ENCODE peak calls at places on chromosomes 4 and X, in six cellular contexts. X is vagina, U is breast epithelium, D is right lobe of liver, H is A549, M is uterus. Y is an unnamed sample.

GRCh38 chr4:71732706-71733105 is 51.2 kb downstream of the GC start:
- DNase-seq in X (no peak), U (no peak), H (peak), D (no peak), M (no peak), Y (no peak)

GRCh38 chr4:143404555-143404954 is 67.9 kb downstream of the GAB1 start:
- DNase-seq in H (no peak), M (no peak), X (no peak), U (no peak), D (no peak), Y (no peak)

GRCh38 chr4:52051213-52051614 is at the start of gene SPATA18:
- DNase-seq in U (peak), D (peak), M (no peak), H (peak), X (no peak), Y (no peak)

GRCh38 chr4:19987746-19988145 is 264.0 kb upstream of the SLIT2 start:
- DNase-seq in X (no peak), D (no peak), M (no peak), H (no peak), U (no peak), Y (no peak)

GRCh38 chrX:45710081-45710801 is 509.6 kb upstream of the DIPK2B start:
- DNase-seq in U (no peak), M (no peak), X (no peak), D (no peak), H (peak), Y (no peak)

GRCh38 chrX:136237074-136237473 is 14.1 kb downstream of the MAP7D3 start:
- DNase-seq in M (no peak), U (no peak), X (no peak), H (no peak), D (no peak), Y (no peak)

GRCh38 chr4:185754961-185755360 is 57.0 kb downstream of the SORBS2 start:
- DNase-seq in H (no peak), U (no peak), M (no peak), D (no peak), X (no peak), Y (no peak)

GRCh38 chrX:132774312-132774711 is 184.1 kb downstream of the HS6ST2 start:
- DNase-seq in H (no peak), M (no peak), X (no peak), D (no peak), U (no peak), Y (no peak)

GRCh38 chrX:56281789-56282188 is 49.6 kb downstream of the KLF8 start:
- DNase-seq in D (no peak), H (peak), X (no peak), M (no peak), U (no peak), Y (no peak)

GRCh38 chrX:120244735-120245498 is 5.7 kb upstream of the ZBTB33 start:
- DNase-seq in D (peak), H (peak), X (no peak), M (peak), U (peak), Y (peak)

GRCh38 chrX:68841251-68842049 is 12.6 kb downstream of the EFNB1 start:
- DNase-seq in X (no peak), H (no peak), U (no peak), D (peak), M (no peak), Y (peak)

GRCh38 chr4:40216622-40217366 is 20.0 kb downstream of the RHOH start:
- DNase-seq in M (no peak), U (no peak), D (no peak), H (no peak), X (no peak), Y (no peak)
- TF ChIP-seq POLR2A in M (no peak), U (no peak), D (no peak), H (no peak), X (no peak), Y (no peak)

GRCh38 chr4:1248262-1249147 is at the start of gene CTBP1:
- DNase-seq in H (peak), M (peak), U (peak), X (peak), D (peak), Y (peak)
- TF ChIP-seq POLR2A in H (peak), M (peak), U (no peak), X (peak), D (peak), Y (peak)

DNA sequence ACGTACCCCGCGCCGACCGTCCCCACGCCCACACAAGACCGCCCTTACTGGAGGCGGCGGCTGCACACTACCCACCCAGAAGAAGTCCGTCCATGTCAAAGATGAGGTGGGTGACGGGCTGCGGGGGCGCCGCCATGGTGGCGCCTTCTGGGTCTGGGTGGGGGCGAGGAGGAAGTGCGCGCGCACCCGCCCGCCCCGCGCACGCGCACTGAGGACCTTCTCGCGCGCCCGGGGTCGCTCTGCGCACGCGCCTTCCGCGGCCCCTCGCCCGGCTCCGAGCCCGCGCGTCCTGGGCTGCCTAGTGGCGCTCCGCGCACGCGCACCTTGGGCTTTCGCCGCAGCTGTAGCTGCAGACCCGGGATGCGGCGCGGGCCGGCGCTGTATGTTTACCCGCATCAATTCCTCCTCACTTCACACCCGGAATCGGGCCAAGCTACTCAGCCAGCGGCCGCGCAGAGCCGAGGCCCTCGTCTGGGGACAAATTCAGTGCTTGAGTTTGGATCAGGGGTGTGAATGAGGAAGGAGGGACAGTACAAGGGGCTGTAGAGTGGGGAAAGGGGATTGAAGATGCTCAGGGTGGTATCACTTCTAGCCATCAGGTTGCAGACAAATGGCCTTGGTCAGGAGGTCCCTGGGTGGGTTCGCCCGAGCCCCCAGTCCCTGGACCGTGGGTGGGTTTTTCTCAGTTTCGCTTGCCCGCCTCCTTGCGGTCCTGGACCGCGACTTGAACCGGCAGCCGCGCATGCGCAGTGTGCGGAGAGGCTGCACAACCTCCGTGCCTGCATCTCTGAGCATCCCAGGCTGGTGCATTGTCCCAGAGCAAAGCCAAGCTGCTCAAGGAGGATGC is at the start of gene PUDP:
- DNase-seq in U (peak), H (peak), D (peak), M (peak), X (no peak), Y (peak)
- TF ChIP-seq POLR2A in U (no peak), H (peak), D (peak), M (peak), X (peak), Y (peak)

GRCh38 chr4:37453361-37454262 is 209.1 kb downstream of the NWD2 start:
- DNase-seq in M (peak), D (peak), X (no peak), H (peak), U (peak), Y (peak)
- TF ChIP-seq POLR2A in M (peak), D (peak), X (no peak), H (no peak), U (no peak), Y (peak)

DNA sequence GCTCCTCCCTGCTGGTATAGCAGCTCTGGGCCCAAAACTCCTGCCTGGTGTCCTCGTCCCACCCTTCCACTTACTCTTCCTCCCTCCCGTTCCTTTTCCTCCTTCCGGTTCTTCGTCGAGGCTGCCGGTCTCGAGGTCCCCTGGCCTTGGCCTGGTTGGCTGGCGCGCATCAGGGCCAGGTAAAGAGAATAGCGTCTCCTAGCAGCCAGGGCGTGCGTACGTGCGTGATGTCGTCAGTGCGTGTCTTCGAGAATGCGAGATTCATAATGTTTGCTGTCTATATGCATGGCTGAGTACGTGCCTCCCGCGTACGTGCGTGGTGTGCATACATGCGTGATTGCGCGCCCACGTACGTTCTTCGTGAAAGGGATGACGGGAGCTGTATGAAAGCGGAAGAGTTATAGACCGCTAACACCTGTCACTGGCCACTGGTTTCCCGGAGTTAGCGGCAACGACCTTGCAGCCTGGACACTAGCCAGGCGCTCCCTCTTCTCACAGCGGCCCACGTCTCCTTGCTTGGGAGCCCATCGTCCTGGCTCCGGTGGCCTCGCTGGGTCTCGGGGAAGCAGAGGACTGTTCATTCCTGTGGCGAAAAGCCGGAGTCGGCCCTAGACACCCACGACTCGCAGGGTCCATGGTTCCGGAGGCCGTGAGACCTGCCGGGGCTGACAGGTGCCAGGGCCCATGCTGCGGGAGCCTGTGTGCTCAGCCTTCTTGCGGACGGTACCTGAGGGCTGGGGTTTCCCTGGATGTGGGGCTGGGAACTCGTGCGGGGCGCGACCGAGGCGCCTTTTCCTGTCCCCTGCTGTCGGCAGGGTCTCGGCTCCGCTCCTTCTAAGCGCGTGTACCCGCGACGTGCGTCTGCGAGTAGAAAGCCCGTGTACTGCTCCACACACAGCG is at the start of gene EOLA1:
- DNase-seq in D (peak), U (peak), X (peak), H (peak), M (no peak), Y (peak)
- TF ChIP-seq POLR2A in D (peak), U (no peak), X (no peak), H (peak), M (no peak), Y (peak)

Y was measured in thyroid gland.